ENCODE peak calls at places on chromosomes 7 and 10, in seven cellular contexts. K is astrocyte of the spinal cord, P is cardiac muscle cell, M is thoracic aorta, T is lower leg skin, R is sigmoid colon, V is SK-N-SH. Q is an unnamed sample.

GRCh38 chr7:119916501-119916900 is 356.5 kb upstream of the KCND2 start:
- DNase-seq in K (no peak), V (no peak), T (no peak), R (no peak), P (no peak), M (no peak), Q (no peak)

GRCh38 chr10:69801434-69802315 is at the start of gene COL13A1:
- DNase-seq in V (peak; percentile 65), M (peak; percentile 33), K (peak; percentile 80), T (peak; percentile 25), P (peak; percentile 72), R (no peak), Q (no peak)

GRCh38 chr10:98382691-98383101 is 32.3 kb downstream of the PYROXD2 start:
- DNase-seq in K (no peak), R (no peak), V (no peak), T (no peak), M (no peak), P (no peak), Q (no peak)

GRCh38 chr7:127629268-127629854 is 11.4 kb upstream of the PAX4 start:
- DNase-seq in V (peak; percentile 58), T (no peak), P (no peak), M (no peak), R (no peak), K (no peak), Q (no peak)

GRCh38 chr10:1168763-1169162 is 112.6 kb downstream of the WDR37 start:
- DNase-seq in K (no peak), M (no peak), T (no peak), R (peak; percentile 20), P (no peak), V (no peak), Q (no peak)

GRCh38 chr10:69065406-69066361 is 22.2 kb upstream of the SRGN start:
- DNase-seq in P (peak; percentile 93), T (no peak), K (peak; percentile 43), R (no peak), M (no peak), V (no peak), Q (no peak)

GRCh38 chr7:83547526-83547925 is 101.4 kb downstream of the SEMA3E start:
- DNase-seq in V (peak; percentile 10), M (no peak), T (no peak), P (peak; percentile 50), K (peak; percentile 86), R (no peak), Q (peak; percentile 45)

GRCh38 chr10:87861566-87861952 is 1.8 kb downstream of the KLLN start:
- DNase-seq in P (peak; percentile 91), T (peak; percentile 69), M (peak; percentile 65), K (peak; percentile 67), V (no peak), R (peak; percentile 89), Q (peak; percentile 79)

GRCh38 chr10:24114561-24114960 is 94.4 kb upstream of the KIAA1217 start:
- DNase-seq in T (no peak), K (no peak), R (no peak), P (peak; percentile 1), V (peak; percentile 28), M (no peak), Q (no peak)

GRCh38 chr10:24119919-24120318 is 89.0 kb upstream of the KIAA1217 start:
- DNase-seq in M (no peak), R (no peak), P (no peak), K (no peak), T (no peak), V (peak; percentile 17), Q (no peak)

GRCh38 chr10:24118246-24118645 is 90.7 kb upstream of the KIAA1217 start:
- DNase-seq in M (no peak), K (no peak), R (no peak), P (peak; percentile 6), T (no peak), V (no peak), Q (no peak)

GRCh38 chr10:24120651-24121050 is 88.3 kb upstream of the KIAA1217 start:
- DNase-seq in K (no peak), T (no peak), R (no peak), V (no peak), M (no peak), P (no peak), Q (no peak)

GRCh38 chr10:24115403-24115802 is 93.5 kb upstream of the KIAA1217 start:
- DNase-seq in P (no peak), K (no peak), V (no peak), M (no peak), R (no peak), T (no peak), Q (no peak)
- TF ChIP-seq CTCF in P (no peak), K (no peak), V (no peak), M (no peak), R (no peak), T (no peak), Q (no peak)

GRCh38 chr7:117756586-117756985 is 116.7 kb downstream of the CTTNBP2 start:
- DNase-seq in V (no peak), T (no peak), P (no peak), R (no peak), K (no peak), M (no peak), Q (no peak)

GRCh38 chr7:117755136-117755535 is 118.1 kb downstream of the CTTNBP2 start:
- DNase-seq in V (no peak), M (no peak), R (no peak), K (no peak), P (no peak), T (no peak), Q (no peak)

GRCh38 chr7:117751775-117752174 is 121.5 kb downstream of the CTTNBP2 start:
- DNase-seq in T (no peak), P (no peak), M (no peak), R (no peak), V (no peak), K (no peak), Q (no peak)

DNA sequence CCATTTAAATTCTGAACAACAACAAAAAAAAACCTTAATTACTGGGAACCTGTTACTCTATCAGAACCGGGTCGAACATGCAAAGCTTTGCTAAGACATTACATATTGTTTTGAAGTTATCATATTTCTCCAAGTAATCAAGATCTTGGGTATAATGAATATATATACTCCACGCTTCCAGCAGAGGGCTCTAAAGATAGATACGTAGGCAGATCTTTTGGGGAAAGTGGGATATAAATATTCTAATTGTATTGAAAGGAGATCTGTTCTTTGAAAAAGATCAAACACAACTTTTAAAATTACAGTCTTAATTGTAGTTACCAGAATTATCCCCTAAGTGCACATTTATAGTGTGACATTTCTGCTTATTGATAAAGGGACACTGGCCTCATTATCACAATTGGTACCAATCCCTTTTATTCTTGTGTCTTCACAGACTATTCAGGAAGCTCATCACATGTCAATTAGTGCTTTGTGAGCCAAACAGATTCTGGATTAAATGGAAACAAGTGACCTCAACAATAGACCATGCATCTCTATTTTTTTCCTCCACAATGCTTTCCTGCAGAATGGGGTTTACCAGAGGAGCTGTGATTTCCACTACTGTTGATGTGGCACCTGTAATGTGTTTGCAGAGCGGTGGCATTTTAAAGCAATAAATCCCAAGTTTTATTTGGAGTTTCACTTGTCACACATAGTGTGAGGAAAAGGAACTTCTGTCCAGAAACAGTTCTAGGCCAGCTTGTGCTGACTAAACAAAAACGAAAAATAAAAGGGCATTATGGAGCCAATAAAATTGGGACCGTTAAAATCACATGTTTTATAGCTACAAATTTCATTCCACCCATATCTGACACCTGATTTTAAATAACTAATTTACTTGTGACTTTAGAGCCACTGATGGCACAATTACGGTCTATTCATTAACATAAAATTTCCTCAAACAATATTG is 122.4 kb downstream of the CTTNBP2 start:
- DNase-seq in M (no peak), V (peak; percentile 31), P (peak; percentile 29), T (no peak), K (peak; percentile 50), R (no peak), Q (no peak)
- TF ChIP-seq CTCF in M (peak; percentile 59), V (peak; percentile 80), P (peak; percentile 49), T (no peak), K (peak; percentile 54), R (peak; percentile 54), Q (peak; percentile 15)

GRCh38 chr10:79335094-79335469 is 12.2 kb upstream of the PPIF start:
- DNase-seq in K (no peak), V (no peak), T (no peak), R (no peak), P (no peak), M (no peak), Q (no peak)

GRCh38 chr10:79334573-79334972 is 12.7 kb upstream of the PPIF start:
- DNase-seq in T (no peak), V (no peak), P (no peak), R (no peak), K (no peak), M (no peak), Q (no peak)

GRCh38 chr10:79336739-79337138 is 10.5 kb upstream of the PPIF start:
- DNase-seq in M (no peak), T (no peak), R (peak; percentile 75), P (no peak), K (peak; percentile 65), V (no peak), Q (no peak)

GRCh38 chr10:79336276-79336675 is 11.0 kb upstream of the PPIF start:
- DNase-seq in P (no peak), R (no peak), K (no peak), V (no peak), M (no peak), T (no peak), Q (no peak)

GRCh38 chr10:79335470-79336235 is 11.6 kb upstream of the PPIF start:
- DNase-seq in M (no peak), K (no peak), R (no peak), P (no peak), T (no peak), V (no peak), Q (no peak)
- TF ChIP-seq CTCF in M (no peak), K (no peak), R (no peak), P (no peak), T (peak; percentile 36), V (no peak), Q (no peak)

GRCh38 chr10:23314835-23315239 is 29.8 kb downstream of the C10orf67 start:
- DNase-seq in V (peak; percentile 48), M (no peak), K (peak; percentile 80), P (peak; percentile 91), R (no peak), T (peak; percentile 59), Q (peak; percentile 39)
- TF ChIP-seq CTCF in V (peak; percentile 85), M (peak; percentile 71), K (peak; percentile 60), P (peak; percentile 57), R (peak; percentile 71), T (no peak), Q (peak; percentile 45)